ENCODE peak calls at places on chromosome 16, in four cellular contexts. L, V, Q and F are unnamed samples.

GRCh38 chr16:56101480-56101879 is 89.8 kb upstream of the GNAO1 start:
- DNase-seq in L (no peak), V (no peak), Q (no peak), F (no peak)

GRCh38 chr16:2710711-2711231 is 9.3 kb downstream of the PRSS27 start:
- DNase-seq in L (no peak), V (no peak), Q (no peak), F (no peak)

GRCh38 chr16:1665829-1666228 is 12.2 kb upstream of the JPT2 start:
- DNase-seq in L (no peak), V (no peak), Q (no peak), F (no peak)

GRCh38 chr16:71995038-71995437 is 5.2 kb downstream of the PKD1L3 start:
- DNase-seq in L (no peak), V (no peak), Q (no peak), F (no peak)

GRCh38 chr16:75148311-75149195 is at the start of gene ZFP1:
- DNase-seq in L (peak; percentile 97), V (peak; percentile 28), Q (peak; percentile 91), F (peak; percentile 83)

GRCh38 chr16:1152651-1153259 is at the start of gene CACNA1H:
- DNase-seq in L (peak; percentile 73), V (no peak), Q (no peak), F (no peak)

GRCh38 chr16:82917886-82918595 is 291.3 kb downstream of the CDH13 start:
- DNase-seq in L (no peak), V (no peak), Q (no peak), F (no peak)

GRCh38 chr16:59604331-59604730 is 870.2 kb upstream of the GOT2 start:
- DNase-seq in L (no peak), V (no peak), Q (no peak), F (no peak)

GRCh38 chr16:67428146-67428731 is 2.7 kb upstream of the HSD11B2 start:
- DNase-seq in L (peak; percentile 88), V (no peak), Q (peak; percentile 75), F (peak; percentile 75)

GRCh38 chr16:87874639-87875472 is 5.5 kb upstream of the SLC7A5 start:
- DNase-seq in L (no peak), V (no peak), Q (no peak), F (no peak)

GRCh38 chr16:55280622-55281021 is 43.4 kb upstream of the IRX6 start:
- DNase-seq in L (no peak), V (no peak), Q (no peak), F (no peak)

GRCh38 chr16:49608801-49609200 is 235.2 kb downstream of the C16orf78 start:
- DNase-seq in L (peak; percentile 75), V (no peak), Q (no peak), F (no peak)

GRCh38 chr16:50302472-50303005 is 36.2 kb downstream of the ADCY7 start:
- DNase-seq in L (no peak), V (no peak), Q (no peak), F (no peak)

GRCh38 chr16:51621610-51622009 is 470.5 kb upstream of the SALL1 start:
- DNase-seq in L (no peak), V (peak; percentile 30), Q (no peak), F (no peak)

GRCh38 chr16:71499775-71500364 is 10.7 kb upstream of the ZNF19 start:
- DNase-seq in L (peak; percentile 66), V (no peak), Q (no peak), F (no peak)

GRCh38 chr16:83814654-83814985 is 6.8 kb downstream of the HSBP1 start:
- DNase-seq in L (no peak), V (no peak), Q (no peak), F (no peak)

DNA sequence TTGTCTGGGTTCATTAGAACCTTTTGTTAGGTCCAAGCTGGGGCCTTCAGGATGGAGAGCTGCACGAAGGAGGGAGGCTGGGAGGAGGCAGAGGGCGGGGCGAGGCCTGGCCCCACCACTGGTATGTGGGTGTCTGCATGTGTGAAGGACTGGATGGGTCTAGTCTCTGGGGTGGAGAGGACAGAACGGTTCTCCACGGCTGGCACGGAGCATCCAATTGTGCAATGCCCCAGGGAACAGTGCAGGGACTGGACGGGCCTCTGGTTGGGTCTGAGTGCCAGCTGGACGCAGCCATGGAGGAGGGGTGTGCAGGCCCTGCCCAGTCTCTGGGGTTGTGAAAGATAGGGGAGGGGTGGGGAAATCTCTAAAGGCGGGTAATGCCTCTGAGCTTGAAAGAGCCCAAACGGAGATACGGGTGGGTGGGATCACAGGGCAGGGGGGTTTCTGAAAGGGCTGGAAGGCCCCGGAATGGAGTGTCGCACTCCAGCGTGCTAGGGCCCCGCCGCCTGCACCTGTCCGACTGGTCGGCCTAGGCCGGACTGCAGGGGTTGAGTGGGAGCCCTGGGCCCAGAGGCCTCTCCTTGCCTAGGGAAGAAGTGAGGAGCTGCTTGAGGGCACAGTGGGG is 1.6 kb downstream of the PPL start:
- DNase-seq in L (no peak), V (no peak), Q (peak; percentile 97), F (peak; percentile 33)
- H3K4me3 ChIP-seq in L (no peak overlapping the region), V (peak overlapping the region; percentile 87), Q (peak overlapping the region; percentile 79), F (peak overlapping the region; percentile 78)

GRCh38 chr16:4265676-4266075 is 7.1 kb downstream of the TFAP4 start:
- DNase-seq in L (no peak), V (no peak), Q (no peak), F (no peak)
- H3K4me1 ChIP-seq in L (peaks cover 17% of the 10 kb centered on the region), V (peaks cover 7% of the 10 kb centered on the region), Q (no peaks in the 10 kb centered on the region), F (no peaks in the 10 kb centered on the region)

GRCh38 chr16:8679156-8679555 is 4.7 kb downstream of the ABAT start:
- DNase-seq in L (no peak), V (no peak), Q (no peak), F (no peak)
- H3K4me3 ChIP-seq in L (no peak overlapping the region), V (no peak overlapping the region), Q (no peak overlapping the region), F (no peak overlapping the region)

DNA sequence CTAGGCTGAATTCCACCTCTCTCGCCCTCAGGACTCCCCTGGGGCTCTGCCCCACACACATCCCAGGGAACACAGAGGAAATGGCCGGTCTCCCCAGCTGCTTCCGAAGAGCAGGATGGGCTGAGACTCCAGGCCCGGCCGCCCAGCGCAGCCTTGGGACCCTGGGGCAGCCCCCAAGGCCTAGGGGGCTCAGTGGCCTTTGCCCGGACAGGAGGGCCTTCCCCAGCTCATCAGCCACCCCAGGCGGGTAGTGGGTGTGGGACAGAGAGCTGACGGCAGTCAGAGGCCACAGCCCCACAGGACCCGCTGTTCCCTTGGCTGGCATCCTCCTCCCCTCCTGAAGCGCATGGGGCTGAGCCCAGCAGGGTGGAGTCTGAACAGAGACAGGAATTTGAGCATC is 6.2 kb upstream of the CBFA2T3 start:
- DNase-seq in L (no peak), V (no peak), Q (no peak), F (no peak)
- H3K4me1 ChIP-seq in L (peaks cover 5% of the 10 kb centered on the region), V (no peaks in the 10 kb centered on the region), Q (no peaks in the 10 kb centered on the region), F (no peaks in the 10 kb centered on the region)

GRCh38 chr16:86298166-86299131 is 211.9 kb upstream of the FOXF1 start:
- DNase-seq in L (no peak), V (no peak), Q (no peak), F (no peak)

GRCh38 chr16:86299882-86300490 is 210.3 kb upstream of the FOXF1 start:
- DNase-seq in L (no peak), V (no peak), Q (no peak), F (no peak)

GRCh38 chr16:86303787-86304685 is 206.3 kb upstream of the FOXF1 start:
- DNase-seq in L (no peak), V (no peak), Q (no peak), F (no peak)

GRCh38 chr16:86302710-86303109 is 207.6 kb upstream of the FOXF1 start:
- DNase-seq in L (no peak), V (no peak), Q (no peak), F (no peak)

DNA sequence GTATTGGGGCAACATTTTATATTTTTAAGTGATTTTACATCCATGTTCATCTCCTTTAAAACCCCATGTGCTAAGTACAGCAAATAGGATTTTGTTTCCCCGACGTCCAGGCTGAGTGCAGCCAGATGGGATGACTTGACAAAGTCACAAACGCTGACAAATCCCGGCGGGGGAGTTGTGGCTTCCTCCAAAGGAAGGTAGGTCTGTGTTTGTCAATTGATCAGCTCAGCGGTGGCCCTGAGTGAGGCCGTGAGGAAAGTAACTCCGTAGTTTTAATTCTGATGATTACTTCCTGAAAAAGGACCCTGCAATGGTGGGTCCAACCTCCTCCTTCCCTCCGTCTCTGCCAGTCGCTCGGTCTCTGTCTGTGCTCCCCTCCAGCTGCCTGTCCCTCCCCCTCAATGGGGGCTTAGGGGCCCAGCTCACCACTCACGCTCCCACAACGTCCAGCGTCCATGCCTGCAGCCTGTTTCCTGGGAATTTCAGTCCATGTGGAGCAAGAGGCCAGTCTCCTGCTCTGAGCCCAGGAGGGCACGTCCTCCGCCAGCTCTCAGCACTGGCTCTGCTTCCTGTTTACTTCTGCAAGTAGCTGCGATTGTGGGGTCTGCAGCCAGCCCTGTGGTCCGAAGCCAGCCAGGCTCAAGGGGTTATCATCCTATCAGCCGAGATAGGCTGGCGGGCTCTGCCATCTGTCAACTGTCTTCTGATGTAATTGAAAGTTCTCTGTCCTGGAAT is 209.4 kb upstream of the FOXF1 start:
- DNase-seq in L (peak; percentile 66), V (no peak), Q (no peak), F (no peak)
- H3K4me3 ChIP-seq in L (peak overlapping the region; percentile 4), V (no peak overlapping the region), Q (no peak overlapping the region), F (no peak overlapping the region)

GRCh38 chr16:85621698-85622433 is 8.7 kb downstream of the GSE1 start:
- DNase-seq in L (no peak), V (no peak), Q (no peak), F (no peak)
- H3K4me1 ChIP-seq in L (peaks cover 24% of the 10 kb centered on the region), V (peaks cover 12% of the 10 kb centered on the region), Q (no peaks in the 10 kb centered on the region), F (no peaks in the 10 kb centered on the region)